ENCODE peak calls at places on chromosomes 12 and 14, in four cellular contexts. H is body of pancreas, E is upper lobe of left lung, S is HCT116. Y is an unnamed sample. For H3K36me3, the result is how much of the 10 kb centered on the place peaks cover.

GRCh38 chr12:46808317-46808716 is 17.5 kb downstream of the SLC38A4 start:
- ATAC-seq in S (no peak), E (no peak), H (no peak), Y (no peak)

GRCh38 chr14:74516451-74517155 is 23.0 kb downstream of the ISCA2 start:
- ATAC-seq in E (no peak), H (no peak), S (peak), Y (no peak)

GRCh38 chr12:119179335-119180021 is 747 bp downstream of the HSPB8 start:
- ATAC-seq in S (peak), E (peak), H (peak), Y (no peak)

GRCh38 chr12:119432935-119433334 is 98.4 kb downstream of the CCDC60 start:
- ATAC-seq in E (no peak), H (peak), S (no peak), Y (no peak)

GRCh38 chr14:92755495-92755894 is 7.1 kb upstream of the LGMN start:
- ATAC-seq in S (no peak), H (no peak), E (peak), Y (peak)

GRCh38 chr12:102483466-102483865 is 3.1 kb upstream of the IGF1 start:
- ATAC-seq in E (no peak), S (no peak), H (no peak), Y (no peak)

GRCh38 chr12:124436366-124436765 is 131.0 kb downstream of the NCOR2 start:
- ATAC-seq in S (peak), H (no peak), E (no peak), Y (peak)

GRCh38 chr12:113676117-113676516 is 204.4 kb upstream of the LHX5 start:
- ATAC-seq in H (no peak), E (no peak), S (no peak), Y (no peak)

GRCh38 chr14:75568141-75568540 is 10.3 kb upstream of the FLVCR2 start:
- ATAC-seq in H (no peak), S (no peak), E (no peak), Y (no peak)

GRCh38 chr12:72277415-72277814 is 5.2 kb downstream of the TRHDE start:
- ATAC-seq in H (peak), E (no peak), S (no peak), Y (no peak)

GRCh38 chr14:41607966-41608663 is 1.4 kb downstream of the LRFN5 start:
- ATAC-seq in E (no peak), H (no peak), S (no peak), Y (no peak)

GRCh38 chr14:105187935-105188524 is 6.9 kb upstream of the NUDT14 start:
- ATAC-seq in H (peak), S (peak), E (peak), Y (no peak)

GRCh38 chr12:55060470-55060869 is 40.7 kb downstream of the NEUROD4 start:
- ATAC-seq in S (peak), E (no peak), H (no peak), Y (no peak)

GRCh38 chr12:101925352-101925751 is 48.0 kb downstream of the DRAM1 start:
- ATAC-seq in E (peak), S (no peak), H (peak), Y (peak)

GRCh38 chr12:110351119-110351518 is 52.4 kb downstream of the ANAPC7 start:
- ATAC-seq in H (no peak), E (no peak), S (no peak), Y (no peak)

GRCh38 chr14:89444044-89444443 is 27.0 kb upstream of the FOXN3 start:
- ATAC-seq in E (no peak), H (no peak), S (no peak), Y (no peak)

GRCh38 chr14:52430474-52430873 is 116.4 kb downstream of the PTGER2 start:
- ATAC-seq in E (no peak), H (no peak), S (no peak), Y (no peak)

GRCh38 chr12:101891462-101891971 is 14.1 kb downstream of the DRAM1 start:
- ATAC-seq in H (peak), E (peak), S (no peak), Y (peak)

GRCh38 chr12:81095470-81096232 is 17.8 kb downstream of the ACSS3 start:
- ATAC-seq in E (no peak), H (no peak), S (no peak), Y (peak)

GRCh38 chr14:46432516-46432915 is 219.1 kb downstream of the RPL10L start:
- ATAC-seq in H (no peak), S (no peak), E (no peak), Y (no peak)

GRCh38 chr12:19277707-19278106 is 148.2 kb downstream of the PLEKHA5 start:
- ATAC-seq in S (no peak), E (no peak), H (no peak), Y (no peak)

GRCh38 chr14:23548351-23549318 is 2.9 kb downstream of the ZFHX2 start:
- ATAC-seq in S (no peak), E (no peak), H (no peak), Y (no peak)

GRCh38 chr14:105201156-105201927 is 20.2 kb upstream of the NUDT14 start:
- ATAC-seq in H (no peak), S (no peak), E (no peak), Y (no peak)

GRCh38 chr12:106380954-106381353 is 23.4 kb downstream of the POLR3B start:
- ATAC-seq in S (no peak), H (no peak), E (no peak), Y (no peak)

GRCh38 chr12:106378788-106379187 is 21.2 kb downstream of the POLR3B start:
- ATAC-seq in H (no peak), S (no peak), E (no peak), Y (no peak)
- H3K36me3 ChIP-seq in H (under half), S (under half), E (under half), Y (under half)

GRCh38 chr12:115966376-115966775 is 311.1 kb downstream of the MED13L start:
- ATAC-seq in E (no peak), S (no peak), H (no peak), Y (no peak)
- H3K36me3 ChIP-seq in E (under half), S (half or more), H (under half), Y (under half)

GRCh38 chr12:3283137-3283680 is 206.0 kb downstream of the TSPAN9 start:
- ATAC-seq in S (no peak), H (no peak), E (no peak), Y (no peak)

GRCh38 chr12:3279832-3280231 is 202.7 kb downstream of the TSPAN9 start:
- ATAC-seq in H (no peak), S (no peak), E (no peak), Y (no peak)

GRCh38 chr12:3280967-3281366 is 203.8 kb downstream of the TSPAN9 start:
- ATAC-seq in S (no peak), H (no peak), E (no peak), Y (no peak)

GRCh38 chr12:3282271-3282670 is 205.1 kb downstream of the TSPAN9 start:
- ATAC-seq in H (no peak), E (no peak), S (no peak), Y (no peak)

GRCh38 chr12:3281588-3282150 is 204.5 kb downstream of the TSPAN9 start:
- ATAC-seq in E (no peak), H (no peak), S (no peak), Y (no peak)
- H3K36me3 ChIP-seq in E (under half), H (under half), S (under half), Y (half or more)

DNA sequence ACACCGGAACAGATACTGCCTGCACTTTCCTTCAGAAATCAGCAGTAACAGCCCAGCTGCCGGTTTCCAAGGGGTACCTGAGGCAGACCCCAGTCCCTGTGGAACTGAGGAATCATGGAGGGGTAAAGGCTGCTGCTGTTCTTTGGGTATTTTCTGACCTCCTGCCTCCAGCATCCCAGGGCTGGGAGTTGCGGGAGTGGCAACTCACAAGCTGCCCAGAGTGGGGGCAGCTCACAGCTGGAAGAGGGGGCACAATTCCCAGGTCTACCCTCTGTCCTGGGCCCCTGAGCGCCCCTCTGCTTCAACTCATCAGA is 9.6 kb downstream of the ZNF605 start:
- ATAC-seq in S (no peak), E (no peak), H (no peak), Y (no peak)
- H3K36me3 ChIP-seq in S (under half), E (under half), H (under half), Y (half or more)